ENCODE peak calls at places on chromosomes 3 and 15, in five cellular contexts. S, L, U, Y and G are unnamed samples.

GRCh38 chr15:72155635-72156616 is 37.7 kb downstream of the SENP8 start:
- DNase-seq in L (peak; percentile 89), S (peak; percentile 85), Y (peak; percentile 89), U (peak; percentile 74), G (peak; percentile 74)

GRCh38 chr3:142656595-142656994 is 60.4 kb downstream of the PLS1 start:
- DNase-seq in L (no peak), Y (no peak), U (no peak), S (no peak), G (no peak)

GRCh38 chr3:48788544-48789162 is 59.0 kb downstream of the PRKAR2A start:
- DNase-seq in L (no peak), S (no peak), U (no peak), Y (no peak), G (no peak)

GRCh38 chr3:149460123-149460522 is 14.4 kb upstream of the TM4SF4 start:
- DNase-seq in S (peak; percentile 35), L (no peak), U (no peak), Y (peak; percentile 59), G (peak; percentile 40)

GRCh38 chr15:63600001-63600645 is 2.9 kb downstream of the FBXL22 start:
- DNase-seq in Y (peak; percentile 41), U (no peak), S (no peak), L (peak; percentile 75), G (peak; percentile 41)

GRCh38 chr15:55741592-55742497 is 1.1 kb downstream of the PRTG start:
- DNase-seq in L (no peak), U (no peak), Y (peak; percentile 23), S (no peak), G (no peak)

GRCh38 chr3:11494131-11494916 is 149.4 kb downstream of the VGLL4 start:
- DNase-seq in U (no peak), Y (peak; percentile 6), S (no peak), L (no peak), G (no peak)

GRCh38 chr15:89117790-89118189 is 29.5 kb downstream of the ABHD2 start:
- DNase-seq in U (no peak), Y (no peak), L (no peak), S (no peak), G (no peak)

GRCh38 chr15:68200016-68200861 is 4.9 kb downstream of the CALML4 start:
- DNase-seq in U (no peak), S (no peak), Y (no peak), L (no peak), G (no peak)

GRCh38 chr3:70358978-70359580 is 46.6 kb upstream of the MDFIC2 start:
- DNase-seq in L (no peak), Y (no peak), S (no peak), U (peak; percentile 40), G (no peak)

GRCh38 chr15:52076889-52077781 is 35.4 kb downstream of the BCL2L10 start:
- DNase-seq in U (peak; percentile 90), S (no peak), Y (no peak), L (no peak), G (no peak)

GRCh38 chr3:134879991-134880390 is 84.9 kb downstream of the EPHB1 start:
- DNase-seq in U (no peak), L (no peak), S (no peak), Y (no peak), G (no peak)

GRCh38 chr3:8954938-8955763 is 8.1 kb downstream of the RAD18 start:
- DNase-seq in L (no peak), Y (no peak), U (peak; percentile 62), S (no peak), G (no peak)

GRCh38 chr3:60536420-60536819 is 714.8 kb downstream of the FHIT start:
- DNase-seq in U (no peak), L (no peak), Y (no peak), S (no peak), G (no peak)

GRCh38 chr3:146544013-146544928 is at the start of gene PLSCR1:
- DNase-seq in Y (peak; percentile 95), L (peak; percentile 98), S (peak; percentile 97), U (peak; percentile 93), G (peak; percentile 76)

GRCh38 chr3:114745322-114746240 is 401.5 kb downstream of the ZBTB20 start:
- DNase-seq in U (peak; percentile 66), S (no peak), L (no peak), Y (no peak), G (no peak)

GRCh38 chr15:65054333-65055200 is 9.4 kb downstream of the SLC51B start:
- DNase-seq in S (peak; percentile 75), U (peak; percentile 68), L (peak; percentile 91), Y (peak; percentile 77), G (peak; percentile 53)

GRCh38 chr3:123610331-123610730 is 25.5 kb upstream of the HACD2 start:
- DNase-seq in L (no peak), U (no peak), Y (no peak), S (no peak), G (no peak)

GRCh38 chr3:30768703-30769550 is 125.5 kb downstream of the GADL1 start:
- DNase-seq in Y (peak; percentile 74), S (peak; percentile 61), U (peak; percentile 58), L (peak; percentile 78), G (peak; percentile 35)

DNA sequence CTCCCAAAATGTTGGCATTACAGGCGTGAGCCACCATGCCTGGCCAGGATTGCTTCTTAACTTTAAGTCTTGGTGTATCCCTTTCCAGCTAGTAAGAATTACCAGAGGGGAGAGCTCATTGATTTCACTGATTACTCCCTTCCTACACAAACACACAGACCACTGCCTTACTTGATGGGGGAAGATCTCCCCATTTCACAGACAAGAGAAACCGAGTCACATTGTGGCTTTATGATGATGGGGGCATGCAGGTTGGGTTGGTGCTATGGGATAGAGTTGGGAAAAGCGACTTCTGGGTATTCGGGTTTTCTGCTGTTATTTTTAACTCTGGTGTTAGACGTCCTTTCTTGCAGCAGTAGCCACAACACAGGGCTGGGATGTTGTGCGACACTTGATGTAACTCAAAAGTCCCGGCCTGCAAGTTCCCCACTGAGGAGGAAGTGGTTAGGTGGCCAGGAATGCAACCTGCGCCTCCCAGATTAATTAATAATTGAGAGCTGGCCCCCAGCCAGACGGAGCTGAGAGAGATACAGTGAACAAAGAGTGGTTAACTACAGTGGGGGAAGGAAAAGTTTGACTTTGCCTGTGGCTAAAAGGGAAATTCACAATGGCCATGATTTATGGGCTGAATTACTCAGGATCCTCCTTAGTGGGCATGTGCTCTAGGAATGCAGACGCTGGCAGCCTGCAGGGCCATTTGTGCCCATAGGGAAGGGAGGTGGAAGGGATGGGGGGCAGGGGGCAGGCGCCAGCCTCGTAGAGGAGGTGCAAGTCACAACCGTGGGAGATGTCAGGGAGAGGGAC is 63.6 kb downstream of the SMAD6 start:
- DNase-seq in Y (no peak), S (peak; percentile 56), U (no peak), L (peak; percentile 60), G (no peak)
- TF ChIP-seq POLR2A in Y (no peak), S (no peak), U (no peak), L (no peak), G (no peak)

GRCh38 chr15:40474581-40474980 is 3.8 kb downstream of the CHST14 start:
- DNase-seq in Y (no peak), U (no peak), S (no peak), L (no peak), G (no peak)

GRCh38 chr15:40477703-40478269 is 7.0 kb downstream of the CHST14 start:
- DNase-seq in Y (no peak), L (no peak), S (no peak), U (no peak), G (no peak)

GRCh38 chr15:40483919-40484318 is 13.1 kb downstream of the CHST14 start:
- DNase-seq in S (no peak), L (no peak), U (no peak), Y (no peak), G (no peak)

GRCh38 chr15:40481671-40482070 is 10.9 kb downstream of the CHST14 start:
- DNase-seq in L (no peak), U (no peak), Y (no peak), S (no peak), G (no peak)

GRCh38 chr15:40479024-40479423 is 8.2 kb downstream of the CHST14 start:
- DNase-seq in S (no peak), L (no peak), U (no peak), Y (no peak), G (no peak)
- H3K27me3 ChIP-seq in S (no peaks in the 10 kb centered on the region), L (no peaks in the 10 kb centered on the region), U (peaks cover 47% of the 10 kb centered on the region), Y (no peaks in the 10 kb centered on the region), G (no peaks in the 10 kb centered on the region)

GRCh38 chr3:129626744-129627349 is 20.4 kb upstream of the PLXND1 start:
- DNase-seq in U (peak; percentile 54), S (peak; percentile 98), Y (peak; percentile 84), L (peak; percentile 96), G (peak; percentile 91)
- TF ChIP-seq POLR2A in U (no peak), S (peak; percentile 73), Y (peak; percentile 47), L (peak; percentile 82), G (peak; percentile 65)

DNA sequence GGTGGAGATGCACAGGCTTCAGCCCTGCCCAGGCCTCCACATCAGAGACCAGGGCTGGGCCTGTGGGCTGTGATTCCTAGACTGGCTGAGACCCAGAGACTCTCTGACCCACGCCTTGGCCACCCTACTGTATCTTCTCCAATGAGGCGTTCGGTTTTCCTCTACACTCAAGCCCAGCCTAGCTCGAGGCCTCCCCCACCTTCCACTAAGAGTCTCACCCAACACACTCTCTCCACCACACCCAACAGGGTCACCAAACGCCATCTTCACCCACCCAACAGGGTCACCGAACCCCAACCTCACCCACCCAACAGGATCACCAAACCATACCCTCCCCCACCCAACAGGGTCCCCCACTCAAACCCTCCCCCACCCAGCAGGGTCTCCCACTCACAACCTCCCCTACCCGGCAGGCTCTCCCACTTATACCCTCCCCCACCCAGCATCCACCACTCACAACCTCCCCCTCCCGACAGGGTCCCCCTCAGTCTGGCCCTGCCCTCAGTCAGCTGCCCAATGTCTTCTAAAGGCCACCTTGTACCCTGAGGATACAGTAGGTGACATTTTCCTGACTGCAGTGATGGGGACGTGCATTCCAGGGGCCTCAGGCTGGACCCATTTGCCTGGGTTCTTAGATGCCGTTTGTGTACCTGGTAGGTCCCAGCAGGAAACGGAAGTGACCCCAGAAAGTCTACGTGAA is 20.4 kb downstream of the CFAP100 start:
- DNase-seq in L (peak; percentile 47), U (no peak), Y (no peak), S (no peak), G (no peak)
- H3K27me3 ChIP-seq in L (peaks cover 39% of the 10 kb centered on the region), U (peaks cover 38% of the 10 kb centered on the region), Y (no peaks in the 10 kb centered on the region), S (peaks cover 12% of the 10 kb centered on the region), G (peaks cover 31% of the 10 kb centered on the region)

DNA sequence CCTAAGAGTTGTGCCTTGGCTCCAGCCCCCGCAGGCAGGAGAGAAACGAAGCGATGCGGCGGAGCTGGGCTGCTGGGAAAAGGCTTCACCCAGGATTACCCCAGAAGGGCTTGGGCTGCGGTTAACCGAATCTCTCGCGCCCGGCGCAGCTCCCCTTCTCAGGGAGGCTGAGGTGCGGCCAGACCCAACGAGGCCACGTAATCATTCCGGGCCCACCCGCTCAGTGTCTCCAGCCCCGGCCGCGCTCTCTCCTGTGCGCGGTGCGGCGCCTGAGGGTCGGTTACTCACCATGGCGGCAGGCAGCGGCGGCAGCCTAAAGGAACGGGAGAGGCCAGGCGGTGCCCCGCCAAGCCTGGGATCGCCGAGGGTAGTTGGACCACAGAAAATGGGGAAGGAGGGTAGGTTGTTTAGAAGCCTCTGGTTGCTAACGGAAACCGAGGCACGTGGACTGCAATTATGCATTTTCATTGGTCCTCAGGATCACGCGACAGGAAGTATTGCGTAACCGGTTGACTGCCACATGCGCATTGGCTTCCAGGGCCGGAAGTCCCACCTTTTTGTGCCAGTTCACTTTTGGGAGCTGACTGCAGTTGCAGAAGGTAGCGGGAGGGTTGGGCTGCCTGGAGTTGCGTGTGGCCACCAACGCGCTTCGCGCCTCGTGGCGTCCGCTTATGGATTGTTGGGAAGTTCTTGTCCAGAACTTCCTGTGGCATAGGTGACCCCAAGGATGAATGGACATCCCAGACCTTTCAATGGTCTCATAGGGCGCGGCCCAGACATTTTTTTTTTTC is at the start of gene LZTFL1:
- DNase-seq in U (peak; percentile 98), Y (peak; percentile 93), S (peak; percentile 95), L (peak; percentile 97), G (peak; percentile 95)
- TF ChIP-seq POLR2A in U (peak; percentile 58), Y (no peak), S (peak; percentile 44), L (no peak), G (no peak)